ENCODE peak calls at places on chromosome 20, in ten cellular contexts. G is stimulated activated CD8-positive, alpha-beta memory T cell treated with anti-CD3 and anti-CD28 coated beads, Interleukin-15, amount 100 ng/mL, for 4 hours; T is mucosa of descending colon; U is stimulated activated CD4-positive, alpha-beta T cell treated with anti-CD3 and anti-CD28 coated beads, Interleukin-2, amount 100 ng/mL, for 48 hours; C is NCI-H187 treated with DMSO at 0.1 percent for 48 hours; J is cardiac muscle cell; M is foreskin fibroblast; A is body of pancreas; B is nephron progenitor cell; N is AG09319. K is an unnamed sample.

GRCh38 chr20:22556565-22557056 is 27.8 kb downstream of the FOXA2 start:
- DNase-seq in G (no peak), T (no peak), U (no peak), C (no peak), J (no peak), M (no peak), A (no peak), B (no peak), N (no peak), K (no peak)

GRCh38 chr20:62741701-62742491 is 33.3 kb downstream of the NTSR1 start:
- DNase-seq in G (no peak), T (peak; percentile 19), U (no peak), C (no peak), J (no peak), M (no peak), A (no peak), B (no peak), N (no peak), K (no peak)

GRCh38 chr20:42531675-42531985 is 658.1 kb downstream of the PTPRT start:
- DNase-seq in G (no peak), T (no peak), U (no peak), C (peak; percentile 74), J (no peak), M (no peak), A (peak; percentile 11), B (no peak), N (no peak), K (no peak)

GRCh38 chr20:59680148-59680650 is 75.9 kb downstream of the PHACTR3 start:
- DNase-seq in G (no peak), T (no peak), U (no peak), C (no peak), J (no peak), M (no peak), A (no peak), B (no peak), N (no peak), K (no peak)

GRCh38 chr20:18019068-18019467 is 38.6 kb downstream of the OVOL2 start:
- DNase-seq in G (no peak), T (no peak), U (peak; percentile 7), C (no peak), J (no peak), M (no peak), A (no peak), B (no peak), N (no peak), K (no peak)

GRCh38 chr20:48725589-48725991 is 102.2 kb downstream of the PREX1 start:
- DNase-seq in G (no peak), T (no peak), U (no peak), C (no peak), J (no peak), M (peak; percentile 62), A (no peak), B (no peak), N (no peak), K (no peak)

GRCh38 chr20:19699132-19699971 is 58.7 kb upstream of the RIN2 start:
- DNase-seq in G (no peak), T (no peak), U (no peak), C (no peak), J (no peak), M (peak; percentile 64), A (no peak), B (no peak), N (no peak), K (no peak)

GRCh38 chr20:48607544-48607865 is 220.3 kb downstream of the PREX1 start:
- DNase-seq in G (no peak), T (peak; percentile 1), U (no peak), C (no peak), J (no peak), M (no peak), A (no peak), B (no peak), N (no peak), K (no peak)

GRCh38 chr20:15487030-15487429 is 1086.2 kb downstream of the KIF16B start:
- DNase-seq in G (no peak), T (no peak), U (no peak), C (no peak), J (no peak), M (no peak), A (no peak), B (no peak), N (no peak), K (no peak)

GRCh38 chr20:57672164-57672563 is 37.7 kb downstream of the PMEPA1 start:
- DNase-seq in G (no peak), T (no peak), U (no peak), C (peak; percentile 83), J (peak; percentile 55), M (no peak), A (peak; percentile 19), B (no peak), N (no peak), K (no peak)

GRCh38 chr20:14449323-14449722 is 111.9 kb upstream of the FLRT3 start:
- DNase-seq in G (no peak), T (no peak), U (no peak), C (no peak), J (no peak), M (no peak), A (no peak), B (no peak), N (no peak), K (no peak)